ENCODE peak calls at places on chromosomes 13 and 19, in nine cellular contexts. One of them, this sample, is unnamed.

GRCh38 chr13:94195715-94196114 is 283.8 kb downstream of the DCT start:
- DNase-seq in Peyer's patch: no peak
- DNase-seq in uterus: no peak
- DNase-seq in NB4: no peak
- DNase-seq in right lobe of liver: no peak
- DNase-seq in tibial nerve: no peak
- DNase-seq in sigmoid colon: no peak
- DNase-seq in endothelial cell of umbilical vein: no peak
- DNase-seq in body of pancreas: no peak
- DNase-seq in this sample: no peak

GRCh38 chr13:73981595-73981994 is 152.6 kb downstream of the KLF12 start:
- DNase-seq in Peyer's patch: no peak
- DNase-seq in uterus: no peak
- DNase-seq in NB4: no peak
- DNase-seq in right lobe of liver: no peak
- DNase-seq in tibial nerve: no peak
- DNase-seq in sigmoid colon: no peak
- DNase-seq in endothelial cell of umbilical vein: no peak
- DNase-seq in body of pancreas: no peak
- DNase-seq in this sample: no peak

GRCh38 chr19:16325671-16326400 is 1.2 kb downstream of the KLF2 start:
- DNase-seq in Peyer's patch: peak; percentile 75
- DNase-seq in uterus: peak; percentile 53
- DNase-seq in NB4: no peak
- DNase-seq in right lobe of liver: peak; percentile 56
- DNase-seq in tibial nerve: no peak
- DNase-seq in sigmoid colon: peak; percentile 84
- DNase-seq in endothelial cell of umbilical vein: peak; percentile 29
- DNase-seq in body of pancreas: peak; percentile 26
- DNase-seq in this sample: peak; percentile 54

GRCh38 chr19:17718467-17718987 is 753 bp upstream of the MAP1S start:
- DNase-seq in Peyer's patch: no peak
- DNase-seq in uterus: no peak
- DNase-seq in NB4: peak; percentile 58
- DNase-seq in right lobe of liver: no peak
- DNase-seq in tibial nerve: no peak
- DNase-seq in sigmoid colon: no peak
- DNase-seq in endothelial cell of umbilical vein: no peak
- DNase-seq in body of pancreas: no peak
- DNase-seq in this sample: no peak

GRCh38 chr13:33676700-33677048 is 141.3 kb upstream of the RFC3 start:
- DNase-seq in Peyer's patch: peak; percentile 65
- DNase-seq in uterus: peak; percentile 29
- DNase-seq in NB4: peak; percentile 53
- DNase-seq in right lobe of liver: peak; percentile 80
- DNase-seq in tibial nerve: peak; percentile 17
- DNase-seq in sigmoid colon: peak; percentile 70
- DNase-seq in endothelial cell of umbilical vein: peak; percentile 39
- DNase-seq in body of pancreas: peak; percentile 84
- DNase-seq in this sample: peak; percentile 60

GRCh38 chr13:26555413-26555812 is 2.1 kb upstream of the WASF3 start:
- DNase-seq in Peyer's patch: no peak
- DNase-seq in uterus: no peak
- DNase-seq in NB4: no peak
- DNase-seq in right lobe of liver: no peak
- DNase-seq in tibial nerve: no peak
- DNase-seq in sigmoid colon: no peak
- DNase-seq in endothelial cell of umbilical vein: no peak
- DNase-seq in body of pancreas: no peak
- DNase-seq in this sample: no peak

GRCh38 chr19:3045885-3046603 is 16.3 kb downstream of the TLE5 start:
- DNase-seq in Peyer's patch: no peak
- DNase-seq in uterus: peak; percentile 59
- DNase-seq in NB4: no peak
- DNase-seq in right lobe of liver: no peak
- DNase-seq in tibial nerve: no peak
- DNase-seq in sigmoid colon: no peak
- DNase-seq in endothelial cell of umbilical vein: no peak
- DNase-seq in body of pancreas: no peak
- DNase-seq in this sample: no peak

GRCh38 chr19:9995079-9995478 is 15.2 kb downstream of the COL5A3 start:
- DNase-seq in Peyer's patch: no peak
- DNase-seq in uterus: no peak
- DNase-seq in NB4: no peak
- DNase-seq in right lobe of liver: no peak
- DNase-seq in tibial nerve: no peak
- DNase-seq in sigmoid colon: no peak
- DNase-seq in endothelial cell of umbilical vein: no peak
- DNase-seq in body of pancreas: no peak
- DNase-seq in this sample: no peak

GRCh38 chr19:17302391-17303166 is 646 bp downstream of the ABHD8 start:
- DNase-seq in Peyer's patch: no peak
- DNase-seq in uterus: peak; percentile 51
- DNase-seq in NB4: peak; percentile 68
- DNase-seq in right lobe of liver: peak; percentile 62
- DNase-seq in tibial nerve: no peak
- DNase-seq in sigmoid colon: no peak
- DNase-seq in endothelial cell of umbilical vein: no peak
- DNase-seq in body of pancreas: peak; percentile 21
- DNase-seq in this sample: no peak

GRCh38 chr19:44111910-44112463 is 1.2 kb upstream of the ZNF225 start:
- DNase-seq in Peyer's patch: no peak
- DNase-seq in uterus: no peak
- DNase-seq in NB4: peak; percentile 20
- DNase-seq in right lobe of liver: no peak
- DNase-seq in tibial nerve: no peak
- DNase-seq in sigmoid colon: no peak
- DNase-seq in endothelial cell of umbilical vein: peak; percentile 65
- DNase-seq in body of pancreas: no peak
- DNase-seq in this sample: no peak

GRCh38 chr13:30552567-30552966 is 65.2 kb upstream of the USPL1 start:
- DNase-seq in Peyer's patch: no peak
- DNase-seq in uterus: no peak
- DNase-seq in NB4: no peak
- DNase-seq in right lobe of liver: no peak
- DNase-seq in tibial nerve: no peak
- DNase-seq in sigmoid colon: no peak
- DNase-seq in endothelial cell of umbilical vein: no peak
- DNase-seq in body of pancreas: no peak
- DNase-seq in this sample: no peak

GRCh38 chr13:30545320-30545719 is 72.4 kb upstream of the USPL1 start:
- DNase-seq in Peyer's patch: no peak
- DNase-seq in uterus: no peak
- DNase-seq in NB4: peak; percentile 18
- DNase-seq in right lobe of liver: no peak
- DNase-seq in tibial nerve: no peak
- DNase-seq in sigmoid colon: no peak
- DNase-seq in endothelial cell of umbilical vein: no peak
- DNase-seq in body of pancreas: no peak
- DNase-seq in this sample: no peak

GRCh38 chr13:30551194-30551593 is 66.5 kb upstream of the USPL1 start:
- DNase-seq in Peyer's patch: no peak
- DNase-seq in uterus: no peak
- DNase-seq in NB4: peak; percentile 62
- DNase-seq in right lobe of liver: no peak
- DNase-seq in tibial nerve: no peak
- DNase-seq in sigmoid colon: no peak
- DNase-seq in endothelial cell of umbilical vein: peak; percentile 26
- DNase-seq in body of pancreas: peak; percentile 34
- DNase-seq in this sample: no peak
- TF ChIP-seq CTCF in Peyer's patch: no peak
- TF ChIP-seq CTCF in uterus: peak; percentile 23
- TF ChIP-seq CTCF in NB4: peak; percentile 44
- TF ChIP-seq CTCF in right lobe of liver: peak; percentile 45
- TF ChIP-seq CTCF in tibial nerve: no peak
- TF ChIP-seq CTCF in sigmoid colon: no peak
- TF ChIP-seq CTCF in endothelial cell of umbilical vein: no peak
- TF ChIP-seq CTCF in body of pancreas: peak; percentile 61
- TF ChIP-seq CTCF in this sample: peak; percentile 23

GRCh38 chr19:34066007-34066656 is 106.2 kb upstream of the LSM14A start:
- DNase-seq in Peyer's patch: no peak
- DNase-seq in uterus: no peak
- DNase-seq in NB4: no peak
- DNase-seq in right lobe of liver: no peak
- DNase-seq in tibial nerve: no peak
- DNase-seq in sigmoid colon: no peak
- DNase-seq in endothelial cell of umbilical vein: no peak
- DNase-seq in body of pancreas: no peak
- DNase-seq in this sample: no peak

DNA sequence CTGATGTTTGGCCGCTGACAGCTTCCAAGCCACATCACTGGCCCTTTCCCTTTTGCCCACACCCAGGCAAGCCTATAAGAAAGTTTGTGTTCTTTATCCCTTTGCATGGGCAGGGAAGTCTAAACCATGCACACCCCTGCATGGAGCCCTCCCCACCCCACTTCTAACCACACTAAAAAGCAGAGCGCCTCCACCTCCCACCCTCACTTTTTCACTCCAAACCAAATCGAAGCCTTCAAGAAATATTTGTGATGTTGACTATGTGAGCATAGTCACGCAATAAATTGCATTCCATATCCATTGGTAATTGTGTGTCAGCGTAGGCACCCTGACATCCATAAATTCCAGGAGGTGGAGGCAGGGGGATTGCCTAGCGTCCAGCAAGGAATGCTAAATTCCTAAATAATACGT is 104.4 kb upstream of the LSM14A start:
- DNase-seq in Peyer's patch: no peak
- DNase-seq in uterus: no peak
- DNase-seq in NB4: no peak
- DNase-seq in right lobe of liver: no peak
- DNase-seq in tibial nerve: no peak
- DNase-seq in sigmoid colon: no peak
- DNase-seq in endothelial cell of umbilical vein: no peak
- DNase-seq in body of pancreas: no peak
- DNase-seq in this sample: no peak
- H3K4me3 ChIP-seq in Peyer's patch: no peak overlapping the region
- H3K4me3 ChIP-seq in uterus: no peak overlapping the region
- H3K4me3 ChIP-seq in NB4: no peak overlapping the region
- H3K4me3 ChIP-seq in right lobe of liver: no peak overlapping the region
- H3K4me3 ChIP-seq in tibial nerve: no peak overlapping the region
- H3K4me3 ChIP-seq in sigmoid colon: no peak overlapping the region
- H3K4me3 ChIP-seq in endothelial cell of umbilical vein: no peak overlapping the region
- H3K4me3 ChIP-seq in body of pancreas: no peak overlapping the region
- H3K4me3 ChIP-seq in this sample: no peak overlapping the region

DNA sequence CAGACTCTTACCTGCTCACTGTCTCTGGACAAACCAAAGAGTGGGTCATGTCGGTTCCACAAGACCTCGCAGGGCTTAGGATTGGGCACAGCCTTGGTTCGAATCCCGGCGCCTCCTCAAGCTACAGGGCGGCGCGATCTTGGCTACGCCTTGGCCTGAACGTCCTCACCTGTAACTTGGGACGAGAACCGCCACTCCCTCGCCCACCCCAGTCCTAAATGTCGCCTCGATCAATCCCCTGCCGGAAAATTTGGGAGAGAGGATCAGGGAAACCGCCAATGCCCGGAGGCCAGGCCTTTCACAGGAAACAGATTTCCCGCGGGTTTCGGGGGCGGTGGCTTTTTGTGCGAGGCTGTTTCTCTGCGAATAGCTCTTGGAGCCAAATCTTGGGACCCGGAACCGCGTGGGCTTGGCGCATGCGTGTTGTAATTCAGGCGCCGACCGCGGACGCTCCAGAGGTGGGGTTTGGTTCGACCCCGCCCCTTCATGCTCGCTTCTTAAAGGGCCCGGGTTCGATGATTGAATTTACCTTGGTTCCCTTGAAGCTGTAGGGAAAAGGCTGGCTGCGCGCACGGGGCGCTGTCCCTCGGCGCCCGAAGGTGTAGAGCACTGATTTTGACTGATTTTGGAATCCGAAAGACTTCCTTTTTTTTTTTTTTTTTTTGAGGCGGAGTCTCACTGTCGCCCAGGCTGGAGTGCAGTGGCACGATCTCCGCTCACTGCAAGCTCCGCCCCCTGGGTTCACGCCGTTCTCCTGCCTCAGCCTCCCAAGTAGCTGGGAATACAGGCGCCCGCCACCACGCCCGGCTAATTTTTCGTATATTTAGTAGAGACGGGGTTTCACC is at the start of gene NR2C2AP:
- DNase-seq in Peyer's patch: peak; percentile 97
- DNase-seq in uterus: peak; percentile 92
- DNase-seq in NB4: peak; percentile 93
- DNase-seq in right lobe of liver: peak; percentile 95
- DNase-seq in tibial nerve: peak; percentile 86
- DNase-seq in sigmoid colon: peak; percentile 95
- DNase-seq in endothelial cell of umbilical vein: peak; percentile 91
- DNase-seq in body of pancreas: peak; percentile 94
- DNase-seq in this sample: peak; percentile 91
- TF ChIP-seq POLR2A in Peyer's patch: no peak
- TF ChIP-seq POLR2A in uterus: no peak
- TF ChIP-seq POLR2A in NB4: peak; percentile 36
- TF ChIP-seq POLR2A in right lobe of liver: peak; percentile 15
- TF ChIP-seq POLR2A in tibial nerve: no peak
- TF ChIP-seq POLR2A in sigmoid colon: no peak
- TF ChIP-seq POLR2A in endothelial cell of umbilical vein: peak; percentile 70
- TF ChIP-seq POLR2A in body of pancreas: no peak
- TF ChIP-seq POLR2A in this sample: peak; percentile 36

DNA sequence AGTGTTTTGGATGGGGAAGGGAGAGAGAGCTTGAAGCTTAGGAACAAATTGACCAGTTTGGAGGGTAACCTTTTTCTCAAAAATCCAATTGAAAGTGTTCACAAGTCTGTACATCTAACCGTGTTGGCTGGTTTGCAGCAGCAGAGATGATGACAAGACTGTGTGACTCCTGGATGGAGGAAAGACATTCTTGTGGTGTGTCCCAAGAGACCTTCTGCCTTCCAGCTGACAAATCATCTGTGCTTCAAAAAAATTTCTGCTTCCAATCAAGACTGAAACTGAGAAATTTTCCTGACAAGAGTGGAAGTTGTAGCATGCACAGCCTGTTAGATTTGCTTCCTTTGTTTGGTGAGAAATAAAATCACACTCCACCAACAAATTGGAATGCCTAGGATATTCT is 56.2 kb downstream of the LACC1 start:
- DNase-seq in Peyer's patch: no peak
- DNase-seq in uterus: no peak
- DNase-seq in NB4: no peak
- DNase-seq in right lobe of liver: no peak
- DNase-seq in tibial nerve: no peak
- DNase-seq in sigmoid colon: no peak
- DNase-seq in endothelial cell of umbilical vein: no peak
- DNase-seq in body of pancreas: no peak
- DNase-seq in this sample: no peak
- TF ChIP-seq CTCF in Peyer's patch: no peak
- TF ChIP-seq CTCF in uterus: no peak
- TF ChIP-seq CTCF in NB4: no peak
- TF ChIP-seq CTCF in right lobe of liver: no peak
- TF ChIP-seq CTCF in tibial nerve: no peak
- TF ChIP-seq CTCF in sigmoid colon: no peak
- TF ChIP-seq CTCF in endothelial cell of umbilical vein: no peak
- TF ChIP-seq CTCF in body of pancreas: no peak
- TF ChIP-seq CTCF in this sample: no peak

GRCh38 chr13:99431927-99432636 is 69.2 kb upstream of the TM9SF2 start:
- DNase-seq in Peyer's patch: no peak
- DNase-seq in uterus: no peak
- DNase-seq in NB4: peak; percentile 26
- DNase-seq in right lobe of liver: no peak
- DNase-seq in tibial nerve: no peak
- DNase-seq in sigmoid colon: no peak
- DNase-seq in endothelial cell of umbilical vein: no peak
- DNase-seq in body of pancreas: no peak
- DNase-seq in this sample: no peak
- H3K4me3 ChIP-seq in Peyer's patch: peak overlapping the region; percentile 3
- H3K4me3 ChIP-seq in uterus: no peak overlapping the region
- H3K4me3 ChIP-seq in NB4: no peak overlapping the region
- H3K4me3 ChIP-seq in right lobe of liver: no peak overlapping the region
- H3K4me3 ChIP-seq in tibial nerve: no peak overlapping the region
- H3K4me3 ChIP-seq in sigmoid colon: peak overlapping the region; percentile 16
- H3K4me3 ChIP-seq in endothelial cell of umbilical vein: no peak overlapping the region
- H3K4me3 ChIP-seq in body of pancreas: no peak overlapping the region
- H3K4me3 ChIP-seq in this sample: peak overlapping the region; percentile 26

GRCh38 chr19:7069042-7069903 is at the start of gene ZNF557:
- DNase-seq in Peyer's patch: peak; percentile 100
- DNase-seq in uterus: peak; percentile 98
- DNase-seq in NB4: peak; percentile 95
- DNase-seq in right lobe of liver: peak; percentile 100
- DNase-seq in tibial nerve: peak; percentile 98
- DNase-seq in sigmoid colon: peak; percentile 99
- DNase-seq in endothelial cell of umbilical vein: peak; percentile 97
- DNase-seq in body of pancreas: peak; percentile 100
- DNase-seq in this sample: peak; percentile 99
- TF ChIP-seq POLR2A in Peyer's patch: peak; percentile 48
- TF ChIP-seq POLR2A in uterus: peak; percentile 42
- TF ChIP-seq POLR2A in NB4: peak; percentile 55
- TF ChIP-seq POLR2A in right lobe of liver: peak; percentile 61
- TF ChIP-seq POLR2A in tibial nerve: peak; percentile 35
- TF ChIP-seq POLR2A in sigmoid colon: no peak
- TF ChIP-seq POLR2A in endothelial cell of umbilical vein: peak; percentile 63
- TF ChIP-seq POLR2A in body of pancreas: no peak
- TF ChIP-seq POLR2A in this sample: no peak

This sample was measured in heart left ventricle.